ENCODE peak calls at places on chromosomes 7 and 10, in ten cellular contexts. W is SK-N-SH, D is A549, R is GM12878, G is HCT116, I is WTC11, A is endothelial cell of umbilical vein, F is K562, S is HepG2, L is H1. K is an unnamed sample.

GRCh38 chr10:78981970-78982281 is 86.8 kb upstream of the ZMIZ1 start:
- DNase-seq in W (no peak), D (no peak), R (no peak), G (no peak), I (peak), A (no peak), F (no peak), S (peak), L (no peak), K (no peak)

GRCh38 chr7:80659120-80660055 is 20.9 kb downstream of the CD36 start:
- DNase-seq in W (peak), D (peak), R (no peak), G (peak), I (no peak), A (peak), F (peak), S (peak), L (no peak), K (peak)

GRCh38 chr7:96548664-96549063 is 161.0 kb downstream of the SEM1 start:
- DNase-seq in W (no peak), D (peak), R (no peak), G (no peak), I (no peak), A (no peak), F (no peak), S (peak), L (no peak), K (no peak)

GRCh38 chr7:82209200-82209599 is 234.4 kb downstream of the CACNA2D1 start:
- DNase-seq in W (no peak), D (no peak), R (no peak), G (no peak), I (no peak), A (no peak), F (no peak), S (no peak), L (no peak), K (no peak)

GRCh38 chr10:79084012-79084971 is 15.5 kb downstream of the ZMIZ1 start:
- DNase-seq in W (peak), D (peak), R (no peak), G (no peak), I (no peak), A (peak), F (peak), S (peak), L (no peak), K (peak)

GRCh38 chr10:11011966-11012365 is 5.7 kb upstream of the CELF2 start:
- DNase-seq in W (no peak), D (no peak), R (no peak), G (no peak), I (no peak), A (peak), F (no peak), S (no peak), L (no peak), K (no peak)

GRCh38 chr7:129774359-129774758 is 162.8 kb downstream of the NRF1 start:
- DNase-seq in W (peak), D (no peak), R (no peak), G (no peak), I (peak), A (no peak), F (no peak), S (no peak), L (no peak), K (no peak)

GRCh38 chr7:117873056-117873932 is at the start of gene CTTNBP2:
- DNase-seq in W (peak), D (peak), R (no peak), G (peak), I (peak), A (peak), F (peak), S (no peak), L (peak), K (no peak)

GRCh38 chr7:101896312-101896711 is 78.9 kb downstream of the CUX1 start:
- DNase-seq in W (no peak), D (no peak), R (no peak), G (no peak), I (no peak), A (no peak), F (no peak), S (no peak), L (no peak), K (no peak)

GRCh38 chr7:73941836-73942551 is 81.0 kb downstream of the TMEM270 start:
- DNase-seq in W (no peak), D (peak), R (no peak), G (no peak), I (no peak), A (peak), F (no peak), S (peak), L (no peak), K (no peak)

GRCh38 chr10:68517188-68517587 is 10.1 kb downstream of the SLC25A16 start:
- DNase-seq in W (no peak), D (no peak), R (no peak), G (no peak), I (no peak), A (no peak), F (no peak), S (peak), L (no peak), K (no peak)

GRCh38 chr10:49761201-49761788 is 828 bp downstream of the OGDHL start:
- DNase-seq in W (no peak), D (no peak), R (no peak), G (no peak), I (peak), A (no peak), F (no peak), S (no peak), L (no peak), K (peak)

GRCh38 chr10:17563452-17563851 is 53.7 kb downstream of the HACD1 start:
- DNase-seq in W (no peak), D (no peak), R (no peak), G (no peak), I (no peak), A (no peak), F (no peak), S (no peak), L (no peak), K (no peak)

GRCh38 chr7:18829518-18830252 is 287.8 kb downstream of the TWIST1 start:
- DNase-seq in W (peak), D (no peak), R (no peak), G (no peak), I (no peak), A (no peak), F (no peak), S (no peak), L (no peak), K (peak)

GRCh38 chr10:78934499-78934898 is 134.3 kb upstream of the ZMIZ1 start:
- DNase-seq in W (no peak), D (no peak), R (no peak), G (no peak), I (no peak), A (no peak), F (no peak), S (no peak), L (no peak), K (no peak)

GRCh38 chr10:90447836-90448235 is 410.0 kb downstream of the HTR7 start:
- DNase-seq in W (no peak), D (no peak), R (no peak), G (no peak), I (no peak), A (peak), F (no peak), S (no peak), L (no peak), K (no peak)

GRCh38 chr10:116536810-116537209 is 8.9 kb upstream of the PNLIP start:
- DNase-seq in W (no peak), D (no peak), R (no peak), G (no peak), I (no peak), A (no peak), F (no peak), S (no peak), L (no peak), K (no peak)

GRCh38 chr7:24756545-24756988 is 697 bp downstream of the GSDME start:
- DNase-seq in W (no peak), D (no peak), R (no peak), G (no peak), I (no peak), A (peak), F (no peak), S (no peak), L (no peak), K (no peak)

GRCh38 chr7:17147409-17147808 is 151.0 kb upstream of the AHR start:
- DNase-seq in W (no peak), D (no peak), R (no peak), G (no peak), I (no peak), A (no peak), F (no peak), S (no peak), L (no peak), K (no peak)

GRCh38 chr7:48389977-48390376 is 218.7 kb downstream of the ABCA13 start:
- DNase-seq in W (no peak), D (no peak), R (no peak), G (no peak), I (no peak), A (no peak), F (no peak), S (no peak), L (no peak), K (peak)

GRCh38 chr10:34305189-34305588 is 509.9 kb downstream of the PARD3 start:
- DNase-seq in W (no peak), D (peak), R (no peak), G (no peak), I (peak), A (no peak), F (peak), S (peak), L (peak), K (peak)

GRCh38 chr7:37097983-37098382 is 350.7 kb downstream of the ELMO1 start:
- DNase-seq in W (no peak), D (no peak), R (no peak), G (no peak), I (no peak), A (no peak), F (no peak), S (no peak), L (no peak), K (no peak)

GRCh38 chr10:106740-107139 is 28.5 kb upstream of the ZMYND11 start:
- DNase-seq in W (no peak), D (no peak), R (no peak), G (no peak), I (no peak), A (no peak), F (peak), S (no peak), L (no peak), K (no peak)

GRCh38 chr10:78865518-78865835 is 203.3 kb upstream of the ZMIZ1 start:
- DNase-seq in W (no peak), D (no peak), R (no peak), G (no peak), I (no peak), A (no peak), F (no peak), S (no peak), L (no peak), K (no peak)

GRCh38 chr7:12249706-12250105 is 38.6 kb downstream of the TMEM106B start:
- DNase-seq in W (no peak), D (no peak), R (no peak), G (no peak), I (no peak), A (no peak), F (no peak), S (no peak), L (no peak), K (no peak)

GRCh38 chr10:113226404-113226803 is 276.4 kb downstream of the TCF7L2 start:
- DNase-seq in W (no peak), D (no peak), R (no peak), G (no peak), I (no peak), A (no peak), F (no peak), S (no peak), L (peak), K (no peak)

GRCh38 chr10:91354166-91354565 is 56.0 kb upstream of the HECTD2 start:
- DNase-seq in W (no peak), D (no peak), R (no peak), G (no peak), I (no peak), A (no peak), F (no peak), S (no peak), L (no peak), K (no peak)

GRCh38 chr7:157693521-157694388 is 357.0 kb downstream of the DNAJB6 start:
- DNase-seq in W (peak), D (no peak), R (no peak), G (no peak), I (peak), A (no peak), F (no peak), S (no peak), L (peak), K (no peak)

GRCh38 chr7:98617051-98617959 is at the start of gene NPTX2:
- DNase-seq in W (peak), D (no peak), R (no peak), G (no peak), I (peak), A (no peak), F (no peak), S (no peak), L (peak), K (no peak)

GRCh38 chr10:34449836-34450235 is 365.3 kb downstream of the PARD3 start:
- DNase-seq in W (no peak), D (no peak), R (no peak), G (no peak), I (no peak), A (no peak), F (no peak), S (no peak), L (no peak), K (no peak)

DNA sequence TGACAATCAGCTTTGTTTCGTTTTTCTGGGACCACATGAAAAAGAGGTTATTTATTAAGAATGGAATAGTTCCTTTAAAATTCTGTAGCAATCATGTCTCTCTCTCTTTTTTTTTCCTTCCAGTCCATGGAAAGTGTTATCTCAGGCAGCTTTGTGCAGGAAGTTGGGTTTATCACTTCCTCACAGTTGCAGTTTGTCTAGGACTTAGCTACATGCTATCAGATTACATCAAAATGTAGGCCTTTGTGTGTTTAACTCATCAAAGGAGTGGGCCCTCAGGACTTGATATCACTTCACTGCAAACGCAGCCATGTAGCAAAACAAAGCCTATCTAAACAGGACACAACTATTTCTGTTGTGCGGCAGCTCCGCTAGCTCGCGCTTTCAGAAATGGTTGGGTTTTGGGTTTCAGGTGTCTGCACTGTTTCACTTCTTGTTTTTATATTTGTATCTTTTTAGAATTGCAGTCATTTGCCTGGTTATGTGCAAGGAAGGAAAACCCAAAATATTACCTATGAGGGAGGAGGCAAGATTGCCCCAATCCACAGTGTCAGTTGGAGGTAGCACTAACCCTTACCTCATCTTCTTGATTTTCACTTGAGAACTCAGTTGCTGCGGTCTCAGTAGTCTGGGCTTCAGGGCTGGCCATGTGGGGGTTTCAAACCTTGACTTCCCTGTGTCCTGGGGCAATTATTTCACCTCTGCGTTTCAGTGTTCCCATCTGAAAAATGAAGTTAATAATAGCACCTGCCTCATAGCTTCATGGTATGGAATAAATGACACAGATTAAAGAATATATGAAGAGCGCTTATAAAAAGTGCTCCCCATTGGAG is 66.7 kb downstream of the HHEX start:
- DNase-seq in W (no peak), D (peak), R (peak), G (no peak), I (no peak), A (peak), F (peak), S (peak), L (no peak), K (peak)
- TF ChIP-seq MAX in W (no peak), D (no peak), R (no peak), G (no peak), I (no peak), A (no peak), F (no peak), S (no peak), L (no peak), K (no peak)

GRCh38 chr7:3301472-3301778 is 373 bp downstream of the SDK1 start:
- DNase-seq in W (peak), D (no peak), R (no peak), G (no peak), I (no peak), A (no peak), F (no peak), S (no peak), L (no peak), K (no peak)

GRCh38 chr7:3300651-3301471 is at the start of gene SDK1:
- DNase-seq in W (peak), D (peak), R (no peak), G (peak), I (peak), A (peak), F (peak), S (peak), L (peak), K (peak)

GRCh38 chr7:3300221-3300650 is 816 bp upstream of the SDK1 start:
- DNase-seq in W (peak), D (peak), R (no peak), G (no peak), I (peak), A (no peak), F (no peak), S (peak), L (peak), K (no peak)

GRCh38 chr7:3302681-3303320 is 1.7 kb downstream of the SDK1 start:
- DNase-seq in W (no peak), D (no peak), R (no peak), G (no peak), I (no peak), A (no peak), F (no peak), S (no peak), L (no peak), K (no peak)

GRCh38 chr7:3301831-3302618 is 973 bp downstream of the SDK1 start:
- DNase-seq in W (peak), D (peak), R (no peak), G (no peak), I (peak), A (peak), F (no peak), S (peak), L (peak), K (no peak)
- TF ChIP-seq CTCF in W (peak), D (no peak), R (no peak), G (no peak), I (no peak), A (peak), F (no peak), S (no peak), L (no peak), K (no peak)

GRCh38 chr10:24467605-24468004 is 256.1 kb downstream of the ARHGAP21 start:
- DNase-seq in W (no peak), D (no peak), R (no peak), G (no peak), I (no peak), A (no peak), F (no peak), S (no peak), L (no peak), K (no peak)

GRCh38 chr10:24465124-24465874 is 256.4 kb downstream of the KIAA1217 start:
- DNase-seq in W (no peak), D (no peak), R (no peak), G (no peak), I (no peak), A (no peak), F (no peak), S (no peak), L (no peak), K (no peak)

GRCh38 chr10:24466616-24466949 is 257.1 kb downstream of the ARHGAP21 start:
- DNase-seq in W (no peak), D (no peak), R (no peak), G (no peak), I (no peak), A (no peak), F (no peak), S (no peak), L (no peak), K (no peak)

GRCh38 chr10:24467094-24467493 is 256.6 kb downstream of the ARHGAP21 start:
- DNase-seq in W (no peak), D (no peak), R (no peak), G (no peak), I (no peak), A (no peak), F (no peak), S (no peak), L (no peak), K (no peak)

GRCh38 chr10:24465899-24466615 is 257.1 kb downstream of the KIAA1217 start:
- DNase-seq in W (no peak), D (peak), R (peak), G (peak), I (no peak), A (no peak), F (peak), S (peak), L (no peak), K (peak)
- TF ChIP-seq MAX in W (no peak), D (no peak), R (no peak), G (no peak), I (no peak), A (no peak), F (no peak), S (no peak), L (no peak), K (no peak)

DNA sequence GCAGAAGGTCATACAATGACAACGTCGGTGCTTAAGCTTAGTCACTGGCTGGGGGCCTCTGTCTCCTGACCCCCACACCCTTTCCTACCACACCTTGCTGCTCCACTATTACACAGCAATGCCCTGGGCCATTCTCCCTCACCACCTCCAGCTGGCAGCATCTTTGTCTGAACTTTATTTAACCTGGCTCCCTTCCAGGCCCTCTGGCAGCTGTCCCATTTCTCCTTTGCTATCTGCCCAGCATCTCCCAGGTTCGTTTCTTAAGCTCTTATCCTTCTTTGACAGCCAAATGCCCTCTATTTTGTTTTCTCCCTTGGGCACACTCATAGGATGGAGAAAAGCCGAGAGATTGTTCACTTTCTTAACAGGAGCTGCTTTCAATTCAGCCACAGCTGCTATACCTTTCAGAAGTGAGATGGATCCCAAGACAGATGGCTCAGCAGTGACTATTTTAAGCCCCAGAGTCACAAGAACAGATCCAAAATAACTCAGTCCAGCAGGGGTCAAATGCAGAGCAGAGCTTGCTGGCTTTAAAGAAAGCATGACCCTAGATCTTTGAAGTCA is 1277.1 kb upstream of the AUTS2 start:
- DNase-seq in W (peak), D (peak), R (no peak), G (no peak), I (no peak), A (no peak), F (no peak), S (no peak), L (no peak), K (no peak)
- TF ChIP-seq CTCF in W (no peak), D (no peak), R (no peak), G (no peak), I (no peak), A (no peak), F (no peak), S (no peak), L (no peak), K (no peak)

K was measured in NB4.